ENCODE peak calls at places on chromosome 5, in eight cellular contexts. Q is mesenteric fat pad, X is NCI-H1092 treated with DMSO at 0.1 percent for 48 hours, N is AG09309, U is anterior cingulate cortex, T is endodermal cell, E is mammary epithelial cell, H is HS-5. K is an unnamed sample.

GRCh38 chr5:29588276-29588675 is 1605.2 kb upstream of the CDH6 start:
- DNase-seq in T (no peak), E (no peak), U (no peak), H (no peak), Q (no peak), X (no peak), N (no peak), K (no peak)

GRCh38 chr5:158802941-158803341 is 296.8 kb downstream of the EBF1 start:
- DNase-seq in U (no peak), T (no peak), X (no peak), E (no peak), N (peak; percentile 47), Q (no peak), H (no peak), K (no peak)

GRCh38 chr5:80083115-80083890 is 48.2 kb downstream of the THBS4 start:
- DNase-seq in T (peak; percentile 75), Q (no peak), N (peak; percentile 55), U (no peak), X (peak; percentile 80), E (peak; percentile 52), H (peak; percentile 50), K (peak; percentile 69)

GRCh38 chr5:25458628-25459027 is 813.9 kb upstream of the CDH10 start:
- DNase-seq in X (no peak), Q (no peak), E (no peak), H (peak; percentile 50), T (no peak), U (no peak), N (no peak), K (no peak)

GRCh38 chr5:147411612-147412310 is 98.1 kb downstream of the DPYSL3 start:
- DNase-seq in Q (no peak), U (no peak), E (no peak), X (no peak), H (no peak), T (no peak), N (no peak), K (no peak)

GRCh38 chr5:431001-431710 is 11.8 kb upstream of the EXOC3 start:
- DNase-seq in H (no peak), U (no peak), Q (peak; percentile 87), X (no peak), N (no peak), E (no peak), T (peak; percentile 93), K (peak; percentile 27)

GRCh38 chr5:95924720-95925119 is 36.9 kb downstream of the ELL2 start:
- DNase-seq in U (no peak), E (peak; percentile 72), H (no peak), N (no peak), X (no peak), T (no peak), Q (no peak), K (peak; percentile 56)

GRCh38 chr5:116442095-116442534 is 132.5 kb downstream of the SEMA6A start:
- DNase-seq in E (peak; percentile 80), X (peak; percentile 65), T (peak; percentile 77), U (peak; percentile 16), H (no peak), Q (no peak), N (no peak), K (no peak)

GRCh38 chr5:157602505-157602904 is 26.9 kb upstream of the ADAM19 start:
- DNase-seq in H (peak; percentile 38), N (no peak), Q (no peak), T (no peak), E (peak; percentile 79), X (no peak), U (no peak), K (no peak)

GRCh38 chr5:171600736-171601265 is 181.4 kb downstream of the FGF18 start:
- DNase-seq in U (no peak), H (no peak), X (no peak), Q (peak; percentile 73), N (no peak), E (no peak), T (peak; percentile 30), K (no peak)

GRCh38 chr5:21862986-21863385 is 990.2 kb downstream of the CDH12 start:
- DNase-seq in Q (no peak), T (no peak), U (no peak), E (no peak), H (no peak), N (no peak), X (peak; percentile 6), K (no peak)

GRCh38 chr5:174692982-174693422 is 31.4 kb upstream of the MSX2 start:
- DNase-seq in H (no peak), N (no peak), X (no peak), Q (no peak), E (no peak), U (no peak), T (peak; percentile 93), K (no peak)

GRCh38 chr5:75734913-75735789 is 17.9 kb upstream of the POC5 start:
- DNase-seq in X (no peak), U (peak; percentile 19), T (peak; percentile 82), Q (no peak), H (no peak), N (no peak), E (peak; percentile 16), K (peak; percentile 46)

GRCh38 chr5:107868994-107869393 is 198.3 kb upstream of the EFNA5 start:
- DNase-seq in N (no peak), E (no peak), X (no peak), U (no peak), T (peak; percentile 80), H (no peak), Q (no peak), K (no peak)